ENCODE peak calls at places on chromosomes 2 and 18, in seven cellular contexts. One of them, this sample, is unnamed.
A peak's percentile ranks its signal among the peaks of the same experiment; 100 is the strongest.

GRCh38 chr2:8162602-8163001 is 519.3 kb upstream of the ID2 start:
- DNase-seq in mesenchymal stem cell: peak; percentile 87
- DNase-seq in H9: no peak
- DNase-seq in H1: no peak
- DNase-seq in IMR-90: no peak
- DNase-seq in neuronal stem cell: no peak
- DNase-seq in mesendoderm: no peak
- DNase-seq in this sample: no peak

GRCh38 chr2:15569658-15570615 is 8.8 kb upstream of the NBAS start:
- DNase-seq in mesendoderm: no peak
- DNase-seq in H9: no peak
- DNase-seq in IMR-90: no peak
- DNase-seq in mesenchymal stem cell: no peak
- DNase-seq in H1: no peak
- DNase-seq in neuronal stem cell: peak; percentile 24
- DNase-seq in this sample: no peak

GRCh38 chr2:174682578-174683391 is 81.5 kb downstream of the CHRNA1 start:
- DNase-seq in IMR-90: peak; percentile 59
- DNase-seq in mesendoderm: peak; percentile 78
- DNase-seq in mesenchymal stem cell: peak; percentile 70
- DNase-seq in H1: no peak
- DNase-seq in H9: peak; percentile 68
- DNase-seq in neuronal stem cell: peak; percentile 57
- DNase-seq in this sample: peak; percentile 79

GRCh38 chr2:28354920-28355520 is 37.6 kb upstream of the FOSL2 start:
- DNase-seq in mesendoderm: no peak
- DNase-seq in IMR-90: no peak
- DNase-seq in mesenchymal stem cell: no peak
- DNase-seq in neuronal stem cell: no peak
- DNase-seq in H9: no peak
- DNase-seq in H1: no peak
- DNase-seq in this sample: no peak

GRCh38 chr18:76948345-76948744 is 126.0 kb downstream of the ZNF236 start:
- DNase-seq in mesendoderm: no peak
- DNase-seq in H9: no peak
- DNase-seq in IMR-90: no peak
- DNase-seq in H1: no peak
- DNase-seq in neuronal stem cell: no peak
- DNase-seq in mesenchymal stem cell: no peak
- DNase-seq in this sample: no peak

GRCh38 chr18:43587538-43588153 is 310.4 kb upstream of the SYT4 start:
- DNase-seq in H1: no peak
- DNase-seq in IMR-90: peak; percentile 41
- DNase-seq in H9: no peak
- DNase-seq in mesenchymal stem cell: peak; percentile 57
- DNase-seq in neuronal stem cell: peak; percentile 8
- DNase-seq in mesendoderm: peak; percentile 47
- DNase-seq in this sample: no peak

GRCh38 chr2:9178905-9179571 is 27.6 kb upstream of the ASAP2 start:
- DNase-seq in H9: no peak
- DNase-seq in IMR-90: peak; percentile 88
- DNase-seq in mesenchymal stem cell: peak; percentile 77
- DNase-seq in neuronal stem cell: no peak
- DNase-seq in H1: no peak
- DNase-seq in mesendoderm: no peak
- DNase-seq in this sample: peak; percentile 24

GRCh38 chr2:140893685-140894084 is 1237.1 kb downstream of the LRP1B start:
- DNase-seq in mesendoderm: no peak
- DNase-seq in H1: no peak
- DNase-seq in mesenchymal stem cell: peak; percentile 75
- DNase-seq in H9: no peak
- DNase-seq in IMR-90: peak; percentile 93
- DNase-seq in neuronal stem cell: no peak
- DNase-seq in this sample: peak; percentile 29

GRCh38 chr2:43269706-43270105 is 43.3 kb upstream of the ZFP36L2 start:
- DNase-seq in neuronal stem cell: no peak
- DNase-seq in mesenchymal stem cell: peak; percentile 91
- DNase-seq in H1: no peak
- DNase-seq in H9: no peak
- DNase-seq in IMR-90: peak; percentile 81
- DNase-seq in mesendoderm: no peak
- DNase-seq in this sample: no peak

GRCh38 chr2:97868986-97869721 is 126.6 kb downstream of the TMEM131 start:
- DNase-seq in H1: no peak
- DNase-seq in IMR-90: peak; percentile 94
- DNase-seq in H9: peak; percentile 46
- DNase-seq in neuronal stem cell: peak; percentile 9
- DNase-seq in mesenchymal stem cell: peak; percentile 98
- DNase-seq in mesendoderm: peak; percentile 90
- DNase-seq in this sample: peak; percentile 80

GRCh38 chr2:235505210-235505741 is 11.4 kb downstream of the AGAP1 start:
- DNase-seq in mesenchymal stem cell: peak; percentile 73
- DNase-seq in IMR-90: no peak
- DNase-seq in neuronal stem cell: no peak
- DNase-seq in H1: no peak
- DNase-seq in H9: peak; percentile 70
- DNase-seq in mesendoderm: no peak
- DNase-seq in this sample: no peak

GRCh38 chr2:235506997-235507615 is 13.3 kb downstream of the AGAP1 start:
- DNase-seq in IMR-90: no peak
- DNase-seq in neuronal stem cell: no peak
- DNase-seq in mesenchymal stem cell: no peak
- DNase-seq in mesendoderm: no peak
- DNase-seq in H1: no peak
- DNase-seq in H9: no peak
- DNase-seq in this sample: peak; percentile 47

GRCh38 chr2:235507928-235508327 is 14.1 kb downstream of the AGAP1 start:
- DNase-seq in H1: no peak
- DNase-seq in mesendoderm: no peak
- DNase-seq in mesenchymal stem cell: no peak
- DNase-seq in neuronal stem cell: no peak
- DNase-seq in H9: no peak
- DNase-seq in IMR-90: no peak
- DNase-seq in this sample: no peak

GRCh38 chr2:235504459-235505200 is 10.8 kb downstream of the AGAP1 start:
- DNase-seq in H9: no peak
- DNase-seq in mesendoderm: no peak
- DNase-seq in IMR-90: no peak
- DNase-seq in neuronal stem cell: no peak
- DNase-seq in mesenchymal stem cell: peak; percentile 44
- DNase-seq in H1: no peak
- DNase-seq in this sample: no peak

GRCh38 chr2:235506291-235506996 is 12.6 kb downstream of the AGAP1 start:
- DNase-seq in mesendoderm: no peak
- DNase-seq in H9: no peak
- DNase-seq in IMR-90: no peak
- DNase-seq in neuronal stem cell: no peak
- DNase-seq in mesenchymal stem cell: no peak
- DNase-seq in H1: no peak
- DNase-seq in this sample: no peak
- H3K23ac ChIP-seq in mesendoderm: no peak overlapping the region
- H3K23ac ChIP-seq in H9: no peak overlapping the region
- H3K23ac ChIP-seq in IMR-90: no peak overlapping the region
- H3K23ac ChIP-seq in neuronal stem cell: no peak overlapping the region
- H3K23ac ChIP-seq in mesenchymal stem cell: no peak overlapping the region
- H3K23ac ChIP-seq in H1: no peak overlapping the region
- H3K23ac ChIP-seq in this sample: no peak overlapping the region

GRCh38 chr2:61970807-61971556 is 65.5 kb downstream of the COMMD1 start:
- DNase-seq in IMR-90: no peak
- DNase-seq in mesendoderm: peak; percentile 68
- DNase-seq in H9: peak; percentile 69
- DNase-seq in mesenchymal stem cell: no peak
- DNase-seq in neuronal stem cell: no peak
- DNase-seq in H1: no peak
- DNase-seq in this sample: no peak
- H3K23ac ChIP-seq in IMR-90: no peak overlapping the region
- H3K23ac ChIP-seq in mesendoderm: no peak overlapping the region
- H3K23ac ChIP-seq in H9: no peak overlapping the region
- H3K23ac ChIP-seq in mesenchymal stem cell: no peak overlapping the region
- H3K23ac ChIP-seq in neuronal stem cell: no peak overlapping the region
- H3K23ac ChIP-seq in H1: no peak overlapping the region
- H3K23ac ChIP-seq in this sample: no peak overlapping the region

GRCh38 chr2:217256261-217256660 is 396.4 kb upstream of the TNP1 start:
- DNase-seq in IMR-90: peak; percentile 51
- DNase-seq in H9: no peak
- DNase-seq in neuronal stem cell: no peak
- DNase-seq in mesenchymal stem cell: no peak
- DNase-seq in mesendoderm: no peak
- DNase-seq in H1: no peak
- DNase-seq in this sample: no peak
- H3K23ac ChIP-seq in IMR-90: peak overlapping the region; percentile 37
- H3K23ac ChIP-seq in H9: no peak overlapping the region
- H3K23ac ChIP-seq in neuronal stem cell: no peak overlapping the region
- H3K23ac ChIP-seq in mesenchymal stem cell: no peak overlapping the region
- H3K23ac ChIP-seq in mesendoderm: no peak overlapping the region
- H3K23ac ChIP-seq in H1: no peak overlapping the region
- H3K23ac ChIP-seq in this sample: no peak overlapping the region

GRCh38 chr2:102022884-102023539 is 31.3 kb downstream of the IL1R2 start:
- DNase-seq in neuronal stem cell: no peak
- DNase-seq in IMR-90: no peak
- DNase-seq in H9: no peak
- DNase-seq in mesendoderm: no peak
- DNase-seq in H1: no peak
- DNase-seq in mesenchymal stem cell: no peak
- DNase-seq in this sample: no peak

GRCh38 chr2:102024410-102024809 is 32.6 kb downstream of the IL1R2 start:
- DNase-seq in neuronal stem cell: no peak
- DNase-seq in H1: no peak
- DNase-seq in H9: no peak
- DNase-seq in mesenchymal stem cell: no peak
- DNase-seq in IMR-90: no peak
- DNase-seq in mesendoderm: no peak
- DNase-seq in this sample: no peak

GRCh38 chr2:102018823-102019445 is 27.2 kb downstream of the IL1R2 start:
- DNase-seq in IMR-90: peak; percentile 66
- DNase-seq in mesenchymal stem cell: peak; percentile 53
- DNase-seq in H1: no peak
- DNase-seq in neuronal stem cell: no peak
- DNase-seq in mesendoderm: no peak
- DNase-seq in H9: no peak
- DNase-seq in this sample: peak; percentile 66

GRCh38 chr2:102021776-102022175 is 30.0 kb downstream of the IL1R2 start:
- DNase-seq in H9: no peak
- DNase-seq in neuronal stem cell: no peak
- DNase-seq in mesendoderm: peak; percentile 12
- DNase-seq in IMR-90: no peak
- DNase-seq in H1: no peak
- DNase-seq in mesenchymal stem cell: peak; percentile 68
- DNase-seq in this sample: no peak

DNA sequence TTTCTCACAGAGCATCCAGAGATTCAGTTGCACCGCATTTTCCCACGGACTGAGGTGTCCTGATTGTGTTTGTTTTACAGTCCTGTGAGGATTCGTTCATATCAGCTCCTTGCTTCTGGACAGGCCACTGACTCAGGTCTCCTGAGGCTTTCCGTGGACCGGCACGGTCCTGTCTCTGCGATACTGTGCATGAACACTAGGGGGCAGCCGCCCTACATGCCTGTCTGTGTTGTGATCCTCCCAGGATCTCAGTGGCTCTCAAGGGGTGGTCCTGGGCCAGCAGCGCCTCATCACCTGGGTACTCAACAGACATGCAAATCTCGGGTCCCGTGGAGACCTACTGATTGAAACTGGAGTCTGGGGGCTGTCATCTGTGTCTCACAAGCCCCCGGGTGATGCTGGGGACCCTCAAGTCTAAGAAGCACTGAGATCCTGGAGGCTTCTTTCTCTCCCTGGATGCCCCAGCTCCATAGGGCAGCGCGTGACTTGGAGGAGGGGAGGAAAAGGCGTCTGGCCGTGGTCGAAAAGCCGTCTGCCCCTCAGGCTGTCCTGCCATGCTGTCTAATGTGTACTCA is 28.9 kb downstream of the IL1R2 start:
- DNase-seq in mesenchymal stem cell: peak; percentile 91
- DNase-seq in H9: peak; percentile 90
- DNase-seq in IMR-90: peak; percentile 88
- DNase-seq in mesendoderm: peak; percentile 85
- DNase-seq in neuronal stem cell: peak; percentile 74
- DNase-seq in H1: peak; percentile 64
- DNase-seq in this sample: peak; percentile 90
- H3K23ac ChIP-seq in mesenchymal stem cell: no peak overlapping the region
- H3K23ac ChIP-seq in H9: no peak overlapping the region
- H3K23ac ChIP-seq in IMR-90: no peak overlapping the region
- H3K23ac ChIP-seq in mesendoderm: no peak overlapping the region
- H3K23ac ChIP-seq in neuronal stem cell: no peak overlapping the region
- H3K23ac ChIP-seq in H1: no peak overlapping the region
- H3K23ac ChIP-seq in this sample: no peak overlapping the region

GRCh38 chr18:49443837-49444236 is 16.6 kb downstream of the DYM start:
- DNase-seq in H1: no peak
- DNase-seq in neuronal stem cell: no peak
- DNase-seq in mesendoderm: no peak
- DNase-seq in H9: no peak
- DNase-seq in IMR-90: no peak
- DNase-seq in mesenchymal stem cell: no peak
- DNase-seq in this sample: no peak
- H3K23ac ChIP-seq in H1: no peak overlapping the region
- H3K23ac ChIP-seq in neuronal stem cell: no peak overlapping the region
- H3K23ac ChIP-seq in mesendoderm: no peak overlapping the region
- H3K23ac ChIP-seq in H9: no peak overlapping the region
- H3K23ac ChIP-seq in IMR-90: no peak overlapping the region
- H3K23ac ChIP-seq in mesenchymal stem cell: no peak overlapping the region
- H3K23ac ChIP-seq in this sample: no peak overlapping the region

GRCh38 chr18:73690222-73690621 is 457.4 kb downstream of the FBXO15 start:
- DNase-seq in H1: no peak
- DNase-seq in mesendoderm: peak; percentile 37
- DNase-seq in neuronal stem cell: peak; percentile 42
- DNase-seq in IMR-90: no peak
- DNase-seq in H9: no peak
- DNase-seq in mesenchymal stem cell: no peak
- DNase-seq in this sample: no peak

GRCh38 chr18:73696171-73696570 is 451.5 kb downstream of the FBXO15 start:
- DNase-seq in H1: no peak
- DNase-seq in mesendoderm: peak; percentile 4
- DNase-seq in H9: no peak
- DNase-seq in mesenchymal stem cell: no peak
- DNase-seq in IMR-90: no peak
- DNase-seq in neuronal stem cell: no peak
- DNase-seq in this sample: peak; percentile 58

GRCh38 chr18:73691624-73692023 is 456.0 kb downstream of the FBXO15 start:
- DNase-seq in IMR-90: no peak
- DNase-seq in neuronal stem cell: no peak
- DNase-seq in mesendoderm: no peak
- DNase-seq in H9: no peak
- DNase-seq in mesenchymal stem cell: no peak
- DNase-seq in H1: no peak
- DNase-seq in this sample: no peak

GRCh38 chr18:73691118-73691517 is 456.5 kb downstream of the FBXO15 start:
- DNase-seq in neuronal stem cell: no peak
- DNase-seq in H1: no peak
- DNase-seq in IMR-90: peak; percentile 95
- DNase-seq in H9: no peak
- DNase-seq in mesenchymal stem cell: peak; percentile 88
- DNase-seq in mesendoderm: peak; percentile 7
- DNase-seq in this sample: peak; percentile 77

GRCh38 chr18:73693091-73693490 is 454.5 kb downstream of the FBXO15 start:
- DNase-seq in IMR-90: no peak
- DNase-seq in mesendoderm: no peak
- DNase-seq in H9: no peak
- DNase-seq in neuronal stem cell: no peak
- DNase-seq in H1: no peak
- DNase-seq in mesenchymal stem cell: no peak
- DNase-seq in this sample: no peak
- H3K23ac ChIP-seq in IMR-90: peak overlapping the region; percentile 25
- H3K23ac ChIP-seq in mesendoderm: no peak overlapping the region
- H3K23ac ChIP-seq in H9: no peak overlapping the region
- H3K23ac ChIP-seq in neuronal stem cell: no peak overlapping the region
- H3K23ac ChIP-seq in H1: no peak overlapping the region
- H3K23ac ChIP-seq in mesenchymal stem cell: no peak overlapping the region
- H3K23ac ChIP-seq in this sample: no peak overlapping the region

GRCh38 chr2:205156457-205156856 is 525.8 kb upstream of the NRP2 start:
- DNase-seq in mesenchymal stem cell: no peak
- DNase-seq in neuronal stem cell: no peak
- DNase-seq in H1: no peak
- DNase-seq in mesendoderm: no peak
- DNase-seq in H9: no peak
- DNase-seq in IMR-90: no peak
- DNase-seq in this sample: no peak
- H3K23ac ChIP-seq in mesenchymal stem cell: no peak overlapping the region
- H3K23ac ChIP-seq in neuronal stem cell: no peak overlapping the region
- H3K23ac ChIP-seq in H1: no peak overlapping the region
- H3K23ac ChIP-seq in mesendoderm: no peak overlapping the region
- H3K23ac ChIP-seq in H9: no peak overlapping the region
- H3K23ac ChIP-seq in IMR-90: no peak overlapping the region
- H3K23ac ChIP-seq in this sample: no peak overlapping the region